ENCODE peak calls at places on chromosome 7, in ten cellular contexts. G is iris pigment epithelial cell; K is lung microvascular endothelial cell; W is natural killer cell; Z is neural progenitor cell; R is stimulated activated CD8-positive, alpha-beta memory T cell treated with anti-CD3 and anti-CD28 coated beads, Interleukin-4, amount 100 ng/mL, for 1 hour; O is left lobe of liver; X is fibroblast of gingiva; V is heart left ventricle; P is activated naive CD4-positive, alpha-beta T cell. I is an unnamed sample.

GRCh38 chr7:83410989-83411591 is 237.8 kb downstream of the SEMA3E start:
- DNase-seq in G (peak), K (peak), W (no peak), Z (peak), R (no peak), O (no peak), X (peak), V (no peak), P (no peak), I (no peak)

GRCh38 chr7:35700865-35701264 is 5.9 kb upstream of the HERPUD2 start:
- DNase-seq in G (no peak), K (peak), W (no peak), Z (no peak), R (no peak), O (no peak), X (no peak), V (no peak), P (no peak), I (no peak)

GRCh38 chr7:30974605-30975256 is 11.0 kb downstream of the GHRHR start:
- DNase-seq in G (peak), K (peak), W (no peak), Z (peak), R (no peak), O (peak), X (peak), V (no peak), P (no peak), I (peak)

GRCh38 chr7:35474100-35474499 is 220.2 kb upstream of the TBX20 start:
- DNase-seq in G (no peak), K (no peak), W (no peak), Z (no peak), R (no peak), O (no peak), X (no peak), V (no peak), P (no peak), I (no peak)

GRCh38 chr7:46007194-46007593 is 86.1 kb upstream of the IGFBP3 start:
- DNase-seq in G (peak), K (no peak), W (no peak), Z (no peak), R (no peak), O (no peak), X (no peak), V (no peak), P (no peak), I (no peak)

GRCh38 chr7:37208528-37208927 is 240.1 kb downstream of the ELMO1 start:
- DNase-seq in G (peak), K (peak), W (no peak), Z (peak), R (no peak), O (peak), X (peak), V (peak), P (no peak), I (peak)

GRCh38 chr7:28939367-28939766 is 18.8 kb downstream of the TRIL start:
- DNase-seq in G (no peak), K (no peak), W (no peak), Z (no peak), R (no peak), O (no peak), X (no peak), V (no peak), P (no peak), I (no peak)

GRCh38 chr7:64685091-64685490 is 19.2 kb downstream of the ZNF107 start:
- DNase-seq in G (no peak), K (no peak), W (no peak), Z (no peak), R (no peak), O (no peak), X (no peak), V (no peak), P (no peak), I (no peak)

GRCh38 chr7:77306231-77307067 is 106.8 kb upstream of the FGL2 start:
- DNase-seq in G (no peak), K (no peak), W (no peak), Z (no peak), R (no peak), O (no peak), X (no peak), V (no peak), P (no peak), I (no peak)

GRCh38 chr7:108456845-108457540 is 757 bp upstream of the NRCAM start:
- DNase-seq in G (no peak), K (no peak), W (no peak), Z (peak), R (no peak), O (no peak), X (no peak), V (no peak), P (no peak), I (no peak)

GRCh38 chr7:95045236-95045923 is 138.0 kb downstream of the PPP1R9A start:
- DNase-seq in G (no peak), K (peak), W (no peak), Z (peak), R (no peak), O (no peak), X (no peak), V (no peak), P (no peak), I (no peak)

GRCh38 chr7:55464422-55464821 is 99.3 kb downstream of the LANCL2 start:
- DNase-seq in G (peak), K (no peak), W (no peak), Z (no peak), R (no peak), O (no peak), X (no peak), V (no peak), P (no peak), I (no peak)

GRCh38 chr7:49597805-49598204 is 175.6 kb upstream of the VWC2 start:
- DNase-seq in G (no peak), K (no peak), W (no peak), Z (no peak), R (no peak), O (no peak), X (no peak), V (no peak), P (no peak), I (no peak)

GRCh38 chr7:132145466-132145865 is 430.8 kb downstream of the PLXNA4 start:
- DNase-seq in G (peak), K (peak), W (no peak), Z (peak), R (no peak), O (no peak), X (peak), V (peak), P (no peak), I (peak)

GRCh38 chr7:143380264-143380645 is 890 bp upstream of the ZYX start:
- DNase-seq in G (peak), K (peak), W (peak), Z (peak), R (peak), O (peak), X (peak), V (peak), P (peak), I (peak)

GRCh38 chr7:130923930-130924329 is 189.9 kb upstream of the KLF14 start:
- DNase-seq in G (no peak), K (no peak), W (no peak), Z (no peak), R (no peak), O (no peak), X (no peak), V (no peak), P (no peak), I (no peak)

GRCh38 chr7:143018931-143019330 is 8.0 kb downstream of the OR9A2 start:
- DNase-seq in G (peak), K (peak), W (no peak), Z (no peak), R (no peak), O (no peak), X (no peak), V (no peak), P (no peak), I (no peak)

GRCh38 chr7:148963583-148964509 is 64.5 kb downstream of the PDIA4 start:
- DNase-seq in G (no peak), K (peak), W (no peak), Z (peak), R (no peak), O (no peak), X (no peak), V (no peak), P (no peak), I (no peak)

GRCh38 chr7:117808273-117808868 is 64.9 kb downstream of the CTTNBP2 start:
- DNase-seq in G (peak), K (no peak), W (no peak), Z (peak), R (no peak), O (peak), X (peak), V (peak), P (no peak), I (no peak)

GRCh38 chr7:92763636-92764423 is 72.5 kb downstream of the CDK6 start:
- DNase-seq in G (peak), K (peak), W (no peak), Z (peak), R (no peak), O (no peak), X (peak), V (no peak), P (no peak), I (peak)

GRCh38 chr7:40015790-40016296 is 65.8 kb downstream of the CDK13 start:
- DNase-seq in G (peak), K (peak), W (no peak), Z (no peak), R (no peak), O (peak), X (peak), V (no peak), P (no peak), I (no peak)

GRCh38 chr7:83362786-83363185 is 200.1 kb upstream of the PCLO start:
- DNase-seq in G (peak), K (no peak), W (no peak), Z (no peak), R (no peak), O (no peak), X (no peak), V (no peak), P (no peak), I (no peak)